ENCODE peak calls at places on chromosomes 3 and 15, in seven cellular contexts. F is HCT116, C is K562, H is HepG2, Y is SK-N-SH, U is GM12878, J is H1. W is an unnamed sample.

GRCh38 chr15:83200162-83200561 is 7.5 kb downstream of the HDGFL3 start:
- DNase-seq in F (no peak), C (no peak), H (no peak), Y (no peak), U (peak; percentile 55), J (no peak), W (no peak)

GRCh38 chr15:64907991-64908390 is 3.7 kb upstream of the ANKDD1A start:
- DNase-seq in F (no peak), C (no peak), H (no peak), Y (no peak), U (no peak), J (no peak), W (no peak)

GRCh38 chr3:186582541-186582940 is 12.0 kb downstream of the DNAJB11 start:
- DNase-seq in F (no peak), C (no peak), H (no peak), Y (no peak), U (no peak), J (no peak), W (no peak)

GRCh38 chr3:14441240-14441919 is 39.0 kb downstream of the SLC6A6 start:
- DNase-seq in F (no peak), C (no peak), H (no peak), Y (no peak), U (no peak), J (no peak), W (no peak)

GRCh38 chr3:157172746-157173145 is 12.8 kb upstream of the CCNL1 start:
- DNase-seq in F (no peak), C (no peak), H (no peak), Y (no peak), U (no peak), J (no peak), W (no peak)

GRCh38 chr3:15997274-15997943 is 177.1 kb upstream of the GALNT15 start:
- DNase-seq in F (no peak), C (no peak), H (no peak), Y (no peak), U (peak; percentile 16), J (no peak), W (no peak)

GRCh38 chr3:126270145-126270811 is 86.9 kb downstream of the KLF15 start:
- DNase-seq in F (no peak), C (no peak), H (no peak), Y (no peak), U (no peak), J (no peak), W (peak; percentile 38)

GRCh38 chr15:63595688-63596087 is 1.5 kb upstream of the FBXL22 start:
- DNase-seq in F (no peak), C (no peak), H (no peak), Y (no peak), U (no peak), J (no peak), W (no peak)

GRCh38 chr3:17967111-17967510 is 224.7 kb upstream of the TBC1D5 start:
- DNase-seq in F (no peak), C (no peak), H (no peak), Y (no peak), U (no peak), J (no peak), W (no peak)

GRCh38 chr3:24100694-24101402 is 155.8 kb downstream of the NR1D2 start:
- DNase-seq in F (no peak), C (no peak), H (peak; percentile 50), Y (no peak), U (no peak), J (no peak), W (no peak)

GRCh38 chr3:24096695-24097290 is 151.7 kb downstream of the NR1D2 start:
- DNase-seq in F (no peak), C (no peak), H (no peak), Y (no peak), U (no peak), J (no peak), W (no peak)

GRCh38 chr3:24101676-24102168 is 156.6 kb downstream of the NR1D2 start:
- DNase-seq in F (no peak), C (no peak), H (no peak), Y (no peak), U (no peak), J (no peak), W (no peak)

DNA sequence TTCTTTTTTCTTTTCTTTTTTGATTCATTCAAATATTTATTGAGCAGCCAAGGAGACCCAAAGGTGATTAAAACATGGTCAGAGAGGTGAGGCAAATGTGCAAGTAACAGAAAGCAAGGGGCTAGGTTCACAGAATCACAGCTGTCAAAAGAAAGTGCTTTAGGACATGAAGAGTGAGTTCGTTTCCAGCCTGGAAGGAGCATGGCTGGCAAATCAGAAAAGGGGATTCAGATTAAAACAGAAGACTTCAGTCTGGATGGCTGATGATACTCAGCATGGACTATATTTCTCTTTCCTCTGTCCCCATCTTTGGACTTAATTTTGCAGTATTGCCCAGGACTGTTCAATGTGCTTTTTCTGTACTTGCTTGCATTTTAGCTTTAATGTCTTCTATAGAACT is 151.2 kb downstream of the NR1D2 start:
- DNase-seq in F (no peak), C (no peak), H (no peak), Y (no peak), U (no peak), J (no peak), W (no peak)
- TF ChIP-seq JUND in F (no peak), C (no peak), H (no peak), Y (no peak), U (no peak), J (no peak), W (no peak)

GRCh38 chr3:120742198-120743080 is at the start of the genes GTF2E1 and RABL3:
- DNase-seq in F (peak; percentile 99), C (peak; percentile 96), H (peak; percentile 99), Y (peak; percentile 94), U (peak; percentile 99), J (peak; percentile 98), W (peak; percentile 98)

GRCh38 chr3:120743081-120743365 is 479 bp downstream of the GTF2E1 start:
- DNase-seq in F (no peak), C (no peak), H (no peak), Y (no peak), U (no peak), J (no peak), W (peak; percentile 36)

GRCh38 chr3:120743556-120744195 is 1.1 kb downstream of the GTF2E1 start:
- DNase-seq in F (no peak), C (peak; percentile 16), H (no peak), Y (no peak), U (no peak), J (no peak), W (no peak)

GRCh38 chr3:120741837-120742197 is 499 bp downstream of the RABL3 start:
- DNase-seq in F (peak; percentile 18), C (no peak), H (peak; percentile 9), Y (no peak), U (peak; percentile 26), J (no peak), W (peak; percentile 8)

GRCh38 chr3:120741320-120741719 is 996 bp downstream of the RABL3 start:
- DNase-seq in F (no peak), C (peak; percentile 18), H (no peak), Y (peak; percentile 6), U (no peak), J (no peak), W (no peak)
- TF ChIP-seq JUND in F (no peak), C (no peak), H (no peak), Y (no peak), U (no peak), J (no peak), W (no peak)

GRCh38 chr3:84893211-84893610 is 65.6 kb upstream of the CADM2 start:
- DNase-seq in F (no peak), C (no peak), H (no peak), Y (no peak), U (no peak), J (no peak), W (peak; percentile 36)
- TF ChIP-seq JUND in F (no peak), C (no peak), H (no peak), Y (no peak), U (no peak), J (no peak), W (no peak)

GRCh38 chr3:64454768-64455167 is 229.5 kb upstream of the PRICKLE2 start:
- DNase-seq in F (no peak), C (no peak), H (no peak), Y (no peak), U (no peak), J (no peak), W (no peak)

GRCh38 chr3:64456674-64457073 is 231.1 kb downstream of the ADAMTS9 start:
- DNase-seq in F (no peak), C (no peak), H (no peak), Y (no peak), U (no peak), J (no peak), W (no peak)

GRCh38 chr3:64451283-64452012 is 226.2 kb upstream of the PRICKLE2 start:
- DNase-seq in F (no peak), C (no peak), H (no peak), Y (no peak), U (no peak), J (no peak), W (no peak)

GRCh38 chr3:64455351-64455750 is 230.1 kb upstream of the PRICKLE2 start:
- DNase-seq in F (no peak), C (no peak), H (no peak), Y (no peak), U (no peak), J (no peak), W (no peak)

DNA sequence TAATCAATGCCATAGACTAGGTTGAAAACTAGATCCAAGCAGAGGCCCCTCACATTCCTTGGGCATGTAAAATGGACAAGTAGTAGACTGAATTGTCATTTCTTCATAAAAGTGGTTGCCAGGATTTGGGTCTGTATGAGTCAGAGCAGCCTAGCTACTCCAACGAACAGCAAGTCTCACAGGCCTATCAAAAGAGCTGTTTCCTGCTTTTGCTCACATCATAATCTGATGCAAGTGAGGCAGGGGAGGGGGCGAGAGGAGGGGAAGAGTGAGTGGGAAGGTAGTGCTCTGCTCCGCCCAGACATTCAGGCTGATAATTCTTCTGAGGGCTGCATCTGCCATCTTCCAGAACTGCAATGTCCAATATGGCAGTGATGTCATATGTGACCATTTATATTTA is 228.9 kb upstream of the PRICKLE2 start:
- DNase-seq in F (no peak), C (no peak), H (no peak), Y (no peak), U (no peak), J (no peak), W (no peak)
- TF ChIP-seq JUND in F (no peak), C (no peak), H (no peak), Y (no peak), U (no peak), J (no peak), W (no peak)